ENCODE peak calls at places on chromosomes 13 and 19, in eight cellular contexts. E is AG09309; I is effector memory CD4-positive, alpha-beta T cell; R is bronchial epithelial cell; C is thoracic aorta; K is IMR-90; U is AG04450; Z is esophagus squamous epithelium. S is an unnamed sample.

GRCh38 chr13:38821753-38822551 is 135.1 kb downstream of the FREM2 start:
- DNase-seq in I (no peak), K (no peak), U (no peak), C (no peak), R (peak), Z (no peak), E (no peak), S (no peak)

GRCh38 chr13:42002066-42002465 is 41.2 kb upstream of the VWA8 start:
- DNase-seq in C (no peak), Z (no peak), E (no peak), U (no peak), I (no peak), K (no peak), R (no peak), S (no peak)

GRCh38 chr13:39770514-39770913 is 115.1 kb downstream of the COG6 start:
- DNase-seq in U (no peak), K (no peak), E (no peak), I (no peak), Z (no peak), R (no peak), C (no peak), S (no peak)

GRCh38 chr19:14310055-14310454 is 71.2 kb upstream of the ADGRE5 start:
- DNase-seq in I (no peak), U (no peak), C (no peak), K (no peak), Z (no peak), R (no peak), E (no peak), S (no peak)

GRCh38 chr13:48975101-48975925 is at the start of gene FNDC3A:
- DNase-seq in C (no peak), E (no peak), Z (no peak), R (peak), K (peak), U (peak), I (no peak), S (peak)

GRCh38 chr13:61030445-61030844 is 385.2 kb downstream of the PCDH20 start:
- DNase-seq in U (no peak), K (no peak), I (no peak), C (no peak), E (no peak), R (no peak), Z (no peak), S (no peak)

GRCh38 chr19:32053366-32053765 is 292.0 kb upstream of the ZNF507 start:
- DNase-seq in R (no peak), U (no peak), Z (no peak), C (no peak), E (no peak), I (no peak), K (no peak), S (no peak)

GRCh38 chr19:33214621-33215020 is 11.0 kb downstream of the SLC7A10 start:
- DNase-seq in C (no peak), K (peak), U (no peak), E (no peak), I (no peak), Z (no peak), R (peak), S (peak)

GRCh38 chr13:44155422-44156293 is 218.0 kb upstream of the SERP2 start:
- DNase-seq in E (no peak), R (no peak), K (peak), Z (no peak), I (no peak), U (no peak), C (peak), S (no peak)

DNA sequence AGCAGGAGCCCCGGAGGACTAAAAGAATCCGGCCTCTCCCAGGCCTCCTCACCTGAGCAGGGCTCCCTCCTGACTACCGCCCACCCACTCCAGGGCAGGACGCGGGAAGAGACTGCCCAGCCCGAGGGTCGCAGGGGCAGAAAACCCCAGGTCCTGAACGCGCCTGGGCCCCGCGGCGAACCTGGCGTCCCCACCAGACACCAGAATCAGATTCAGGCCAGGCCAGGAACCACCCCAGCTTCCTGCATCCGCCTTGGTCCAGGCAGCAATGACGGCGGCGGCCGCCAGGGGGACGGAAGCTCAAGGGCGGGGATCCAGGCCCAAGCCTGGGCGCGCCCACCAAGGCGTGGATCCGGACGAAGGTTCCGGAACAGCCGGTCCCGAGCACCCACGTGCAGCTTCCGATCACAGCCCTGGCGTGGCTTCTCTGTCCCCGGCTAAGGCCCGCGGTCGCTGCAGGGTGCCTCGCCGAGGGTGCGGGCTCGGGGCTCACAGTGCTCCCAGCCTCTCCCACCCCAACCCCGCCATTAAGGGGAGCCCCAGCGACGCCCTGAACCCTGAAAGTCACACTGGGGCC is 3.6 kb downstream of the LGALS7 start:
- DNase-seq in I (peak), E (no peak), C (peak), R (peak), K (peak), U (peak), Z (peak), S (peak)
- H3K4me3 ChIP-seq in I (peak), E (peak), C (peak), R (peak), K (no peak), U (no peak), Z (peak), S (no peak)

GRCh38 chr19:46412983-46413261 is 442 bp downstream of the CCDC8 start:
- DNase-seq in U (no peak), C (no peak), E (no peak), R (no peak), Z (no peak), I (no peak), K (no peak), S (no peak)
- H3K4me3 ChIP-seq in U (peak), C (peak), E (peak), R (peak), Z (no peak), I (no peak), K (peak), S (peak)

GRCh38 chr19:15461694-15462093 is 2.6 kb downstream of the RASAL3 start:
- DNase-seq in E (no peak), U (no peak), Z (no peak), C (no peak), R (no peak), K (no peak), I (no peak), S (no peak)
- H3K4me3 ChIP-seq in E (no peak), U (no peak), Z (no peak), C (no peak), R (no peak), K (no peak), I (no peak), S (no peak)

GRCh38 chr13:99864627-99864990 is 107.0 kb downstream of the ZIC5 start:
- DNase-seq in E (no peak), R (no peak), Z (no peak), K (no peak), C (no peak), U (no peak), I (no peak), S (no peak)

GRCh38 chr13:99867535-99868271 is 103.9 kb downstream of the ZIC5 start:
- DNase-seq in C (no peak), E (no peak), R (no peak), K (no peak), Z (no peak), I (no peak), U (no peak), S (no peak)

GRCh38 chr13:99863789-99864626 is 107.6 kb downstream of the ZIC5 start:
- DNase-seq in I (no peak), E (no peak), Z (no peak), R (no peak), C (no peak), K (no peak), U (no peak), S (no peak)

GRCh38 chr13:99866781-99867180 is 104.8 kb downstream of the ZIC5 start:
- DNase-seq in R (no peak), U (no peak), Z (no peak), E (no peak), C (no peak), K (no peak), I (no peak), S (no peak)

DNA sequence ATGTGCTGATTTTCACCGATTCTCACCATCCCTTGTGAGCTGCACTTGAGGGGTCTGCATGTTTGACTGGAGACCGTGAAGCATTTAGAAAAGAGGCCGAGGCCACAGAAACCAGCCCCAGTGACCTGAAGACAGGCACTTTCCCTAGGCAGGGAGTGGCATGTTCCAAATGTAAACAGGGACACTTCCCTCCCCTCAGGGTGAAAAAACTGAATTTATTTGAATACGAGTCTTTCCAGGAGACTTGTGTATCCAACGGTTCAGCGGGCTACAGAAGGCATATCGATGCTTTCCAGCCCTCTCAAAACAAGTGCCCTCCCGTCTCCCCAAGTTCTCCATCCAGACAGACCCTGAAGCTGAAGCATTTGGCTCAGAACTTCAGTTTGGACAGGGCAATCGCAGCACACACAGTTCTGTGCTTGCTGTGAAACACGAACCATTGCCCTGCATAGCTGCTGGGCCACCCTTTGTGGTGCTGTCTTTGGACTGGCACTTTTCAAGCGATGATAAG is 106.1 kb downstream of the ZIC5 start:
- DNase-seq in Z (no peak), I (no peak), E (no peak), K (no peak), R (no peak), C (no peak), U (no peak), S (no peak)
- H3K4me3 ChIP-seq in Z (no peak), I (no peak), E (no peak), K (no peak), R (no peak), C (no peak), U (no peak), S (no peak)

GRCh38 chr19:876089-876488 is 16.6 kb downstream of the CFD start:
- DNase-seq in E (no peak), K (no peak), Z (no peak), U (no peak), C (no peak), R (no peak), I (no peak), S (no peak)

GRCh38 chr19:872266-872951 is 12.9 kb downstream of the CFD start:
- DNase-seq in U (no peak), Z (peak), K (peak), E (no peak), C (no peak), R (peak), I (peak), S (peak)

GRCh38 chr19:873084-874019 is 13.9 kb downstream of the CFD start:
- DNase-seq in U (no peak), K (peak), C (no peak), Z (peak), R (peak), I (peak), E (no peak), S (peak)

GRCh38 chr19:876780-877314 is 16.1 kb downstream of the MED16 start:
- DNase-seq in R (no peak), I (no peak), Z (no peak), E (no peak), C (no peak), U (no peak), K (no peak), S (no peak)

GRCh38 chr19:875265-875879 is 15.9 kb downstream of the CFD start:
- DNase-seq in I (no peak), U (no peak), K (no peak), E (no peak), Z (no peak), C (no peak), R (no peak), S (no peak)
- H3K4me3 ChIP-seq in I (no peak), U (no peak), K (no peak), E (no peak), Z (no peak), C (no peak), R (no peak), S (no peak)

GRCh38 chr13:99658266-99658991 is 157.2 kb downstream of the TM9SF2 start:
- DNase-seq in Z (no peak), C (no peak), U (no peak), E (peak), R (peak), K (peak), I (peak), S (peak)
- H3K4me3 ChIP-seq in Z (peak), C (peak), U (peak), E (peak), R (peak), K (peak), I (peak), S (peak)

GRCh38 chr13:30366083-30366482 is 56.2 kb upstream of the UBE2L5 start:
- DNase-seq in Z (no peak), E (no peak), I (no peak), C (no peak), U (no peak), R (no peak), K (no peak), S (no peak)
- H3K4me3 ChIP-seq in Z (no peak), E (no peak), I (no peak), C (no peak), U (no peak), R (no peak), K (no peak), S (no peak)

GRCh38 chr13:46173656-46174055 is 8.3 kb downstream of the LCP1 start:
- DNase-seq in U (no peak), R (no peak), C (no peak), K (no peak), E (no peak), Z (no peak), I (peak), S (no peak)
- H3K4me3 ChIP-seq in U (no peak), R (no peak), C (no peak), K (no peak), E (no peak), Z (no peak), I (no peak), S (no peak)